ENCODE peak calls at places on chromosomes 4 and X, in five cellular contexts. One of them, this sample, is unnamed.

GRCh38 chrX:106933538-106933961 is 13.3 kb downstream of the CLDN2 start:
- DNase-seq in HFF-Myc: no peak
- DNase-seq in GM23338: no peak
- DNase-seq in fibroblast of lung: no peak
- DNase-seq in hepatocyte: peak; percentile 59
- DNase-seq in this sample: no peak

GRCh38 chrX:22999696-23000223 is at the start of gene DDX53:
- DNase-seq in HFF-Myc: no peak
- DNase-seq in GM23338: peak; percentile 1
- DNase-seq in fibroblast of lung: no peak
- DNase-seq in hepatocyte: no peak
- DNase-seq in this sample: no peak

GRCh38 chrX:100408643-100409315 is 1.3 kb downstream of the PCDH19 start:
- DNase-seq in HFF-Myc: no peak
- DNase-seq in GM23338: peak; percentile 36
- DNase-seq in fibroblast of lung: no peak
- DNase-seq in hepatocyte: peak; percentile 15
- DNase-seq in this sample: no peak

GRCh38 chrX:154542723-154543424 is 3.8 kb downstream of the G6PD start:
- DNase-seq in HFF-Myc: no peak
- DNase-seq in GM23338: no peak
- DNase-seq in fibroblast of lung: no peak
- DNase-seq in hepatocyte: no peak
- DNase-seq in this sample: no peak

GRCh38 chr4:131427000-131427399 is 1722.1 kb upstream of the PCDH10 start:
- DNase-seq in HFF-Myc: no peak
- DNase-seq in GM23338: peak; percentile 2
- DNase-seq in fibroblast of lung: no peak
- DNase-seq in hepatocyte: no peak
- DNase-seq in this sample: no peak

GRCh38 chr4:143294310-143294709 is 42.4 kb upstream of the GAB1 start:
- DNase-seq in HFF-Myc: no peak
- DNase-seq in GM23338: no peak
- DNase-seq in fibroblast of lung: peak; percentile 84
- DNase-seq in hepatocyte: peak; percentile 49
- DNase-seq in this sample: peak; percentile 28

GRCh38 chrX:154804957-154805695 is at the start of gene MPP1:
- DNase-seq in HFF-Myc: no peak
- DNase-seq in GM23338: peak; percentile 74
- DNase-seq in fibroblast of lung: peak; percentile 68
- DNase-seq in hepatocyte: peak; percentile 86
- DNase-seq in this sample: no peak

GRCh38 chr4:102807345-102807744 is 20.0 kb downstream of the UBE2D3 start:
- DNase-seq in HFF-Myc: no peak
- DNase-seq in GM23338: no peak
- DNase-seq in fibroblast of lung: no peak
- DNase-seq in hepatocyte: no peak
- DNase-seq in this sample: no peak

GRCh38 chr4:10506077-10506476 is 48.9 kb upstream of the ZNF518B start:
- DNase-seq in HFF-Myc: no peak
- DNase-seq in GM23338: no peak
- DNase-seq in fibroblast of lung: no peak
- DNase-seq in hepatocyte: no peak
- DNase-seq in this sample: no peak

DNA sequence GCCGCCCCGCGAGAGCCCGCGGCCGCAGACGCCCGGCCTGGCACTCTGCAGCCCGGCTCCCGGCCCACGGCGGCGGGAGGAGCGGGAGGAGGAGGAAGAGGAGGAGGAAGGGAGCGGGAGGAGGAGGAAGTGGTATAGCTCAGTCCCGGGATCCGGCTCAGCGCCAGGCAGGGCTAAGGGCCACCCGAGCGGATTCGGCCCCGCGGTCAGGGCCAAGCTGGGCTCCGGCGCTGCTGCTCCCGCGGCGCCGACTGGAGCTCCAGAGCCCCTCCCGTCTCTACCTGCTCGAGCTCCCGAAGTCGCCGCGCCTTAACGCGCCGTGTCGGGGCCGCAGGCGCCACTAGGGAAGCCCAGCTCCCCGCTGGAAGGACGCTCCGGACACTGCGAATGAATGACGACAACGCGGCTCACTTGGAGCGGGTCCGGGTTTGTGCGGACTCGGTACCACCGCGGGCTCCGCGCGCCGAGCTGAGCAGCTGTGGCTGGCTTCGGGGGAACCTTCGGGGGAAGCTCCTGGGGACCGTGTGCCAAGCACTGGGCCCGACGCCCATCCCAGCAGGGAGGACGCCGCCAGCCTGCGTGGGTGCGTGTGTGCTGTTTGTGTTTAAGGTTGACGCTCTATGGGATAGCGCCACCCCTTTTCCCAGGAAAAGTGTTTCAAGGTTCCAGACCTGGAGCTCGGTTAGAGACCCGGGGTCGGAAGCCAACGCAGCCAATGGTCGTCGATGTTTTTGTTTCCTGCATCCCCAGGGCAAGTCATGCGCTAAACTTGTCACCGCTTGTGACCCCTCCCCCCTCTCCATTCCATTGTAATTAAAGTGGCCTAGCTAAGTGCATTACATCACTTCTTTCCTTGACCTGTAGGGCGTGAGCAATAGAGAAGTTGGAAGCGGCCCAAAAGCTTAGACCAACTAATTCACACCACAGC is at the start of gene TBC1D9:
- DNase-seq in HFF-Myc: peak; percentile 68
- DNase-seq in GM23338: peak; percentile 97
- DNase-seq in fibroblast of lung: peak; percentile 70
- DNase-seq in hepatocyte: peak; percentile 91
- DNase-seq in this sample: no peak
- TF ChIP-seq CTCF in HFF-Myc: peak; percentile 23
- TF ChIP-seq CTCF in GM23338: no peak
- TF ChIP-seq CTCF in fibroblast of lung: peak; percentile 2
- TF ChIP-seq CTCF in hepatocyte: peak; percentile 10
- TF ChIP-seq CTCF in this sample: no peak

GRCh38 chr4:116664198-116664597 is 421.2 kb downstream of the TRAM1L1 start:
- DNase-seq in HFF-Myc: no peak
- DNase-seq in GM23338: peak; percentile 30
- DNase-seq in fibroblast of lung: no peak
- DNase-seq in hepatocyte: no peak
- DNase-seq in this sample: no peak
- TF ChIP-seq CTCF in HFF-Myc: no peak
- TF ChIP-seq CTCF in GM23338: peak; percentile 18
- TF ChIP-seq CTCF in fibroblast of lung: no peak
- TF ChIP-seq CTCF in hepatocyte: no peak
- TF ChIP-seq CTCF in this sample: no peak

GRCh38 chrX:99301990-99302389 is 1108.1 kb downstream of the PCDH19 start:
- DNase-seq in HFF-Myc: no peak
- DNase-seq in GM23338: peak; percentile 49
- DNase-seq in fibroblast of lung: no peak
- DNase-seq in hepatocyte: peak; percentile 22
- DNase-seq in this sample: no peak
- TF ChIP-seq CTCF in HFF-Myc: no peak
- TF ChIP-seq CTCF in GM23338: peak; percentile 68
- TF ChIP-seq CTCF in fibroblast of lung: no peak
- TF ChIP-seq CTCF in hepatocyte: peak; percentile 35
- TF ChIP-seq CTCF in this sample: peak; percentile 16

GRCh38 chr4:76679691-76680090 is 218.3 kb downstream of the SOWAHB start:
- DNase-seq in HFF-Myc: no peak
- DNase-seq in GM23338: no peak
- DNase-seq in fibroblast of lung: no peak
- DNase-seq in hepatocyte: no peak
- DNase-seq in this sample: no peak

GRCh38 chr4:76673361-76673760 is 224.6 kb downstream of the SOWAHB start:
- DNase-seq in HFF-Myc: no peak
- DNase-seq in GM23338: no peak
- DNase-seq in fibroblast of lung: peak; percentile 47
- DNase-seq in hepatocyte: no peak
- DNase-seq in this sample: no peak

GRCh38 chr4:76677571-76678326 is 220.2 kb downstream of the SOWAHB start:
- DNase-seq in HFF-Myc: no peak
- DNase-seq in GM23338: no peak
- DNase-seq in fibroblast of lung: no peak
- DNase-seq in hepatocyte: no peak
- DNase-seq in this sample: no peak

GRCh38 chr4:76670631-76671030 is 227.3 kb downstream of the SOWAHB start:
- DNase-seq in HFF-Myc: no peak
- DNase-seq in GM23338: no peak
- DNase-seq in fibroblast of lung: no peak
- DNase-seq in hepatocyte: no peak
- DNase-seq in this sample: no peak

DNA sequence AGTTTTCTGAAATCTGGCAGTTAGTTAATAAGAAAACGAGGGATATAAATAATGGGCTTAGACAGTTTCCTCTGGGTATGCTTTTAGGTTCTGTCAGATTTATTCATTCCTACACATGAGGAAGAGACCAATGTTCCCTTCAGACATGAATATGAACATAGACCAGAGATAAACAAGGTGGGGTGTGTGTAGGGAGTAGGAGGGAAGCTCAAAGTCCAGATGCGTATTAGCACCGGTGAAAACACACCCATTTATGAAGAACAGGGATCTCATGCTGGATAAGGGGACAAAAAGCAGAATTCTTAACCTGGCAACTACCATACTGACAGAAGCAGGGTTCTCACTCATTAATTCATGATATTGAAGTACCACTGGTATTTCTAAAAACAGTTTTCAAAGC is 222.9 kb downstream of the SOWAHB start:
- DNase-seq in HFF-Myc: no peak
- DNase-seq in GM23338: no peak
- DNase-seq in fibroblast of lung: no peak
- DNase-seq in hepatocyte: peak; percentile 44
- DNase-seq in this sample: no peak
- TF ChIP-seq CTCF in HFF-Myc: no peak
- TF ChIP-seq CTCF in GM23338: no peak
- TF ChIP-seq CTCF in fibroblast of lung: no peak
- TF ChIP-seq CTCF in hepatocyte: no peak
- TF ChIP-seq CTCF in this sample: no peak

DNA sequence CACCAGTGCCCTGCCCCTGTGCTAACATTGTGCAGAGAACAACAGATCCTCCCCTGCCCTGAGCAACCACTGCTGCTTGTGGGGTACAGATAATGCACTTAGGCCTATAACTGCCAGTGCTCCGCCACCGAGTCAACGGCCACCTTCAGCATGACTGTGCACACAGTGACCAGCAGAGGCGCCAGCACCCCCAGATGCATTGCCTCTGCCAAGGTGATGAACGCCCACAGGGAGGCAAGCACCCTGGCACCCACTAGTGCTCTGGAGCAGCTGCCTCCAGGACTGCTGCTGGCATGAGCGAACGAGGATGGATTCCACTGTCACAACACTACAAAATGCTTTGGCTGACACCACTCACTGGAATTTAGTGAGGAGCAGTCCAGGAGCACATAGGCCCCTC is 38.2 kb downstream of the SPIN2B start:
- DNase-seq in HFF-Myc: no peak
- DNase-seq in GM23338: peak; percentile 18
- DNase-seq in fibroblast of lung: no peak
- DNase-seq in hepatocyte: no peak
- DNase-seq in this sample: no peak
- TF ChIP-seq CTCF in HFF-Myc: no peak
- TF ChIP-seq CTCF in GM23338: peak; percentile 56
- TF ChIP-seq CTCF in fibroblast of lung: no peak
- TF ChIP-seq CTCF in hepatocyte: no peak
- TF ChIP-seq CTCF in this sample: no peak

DNA sequence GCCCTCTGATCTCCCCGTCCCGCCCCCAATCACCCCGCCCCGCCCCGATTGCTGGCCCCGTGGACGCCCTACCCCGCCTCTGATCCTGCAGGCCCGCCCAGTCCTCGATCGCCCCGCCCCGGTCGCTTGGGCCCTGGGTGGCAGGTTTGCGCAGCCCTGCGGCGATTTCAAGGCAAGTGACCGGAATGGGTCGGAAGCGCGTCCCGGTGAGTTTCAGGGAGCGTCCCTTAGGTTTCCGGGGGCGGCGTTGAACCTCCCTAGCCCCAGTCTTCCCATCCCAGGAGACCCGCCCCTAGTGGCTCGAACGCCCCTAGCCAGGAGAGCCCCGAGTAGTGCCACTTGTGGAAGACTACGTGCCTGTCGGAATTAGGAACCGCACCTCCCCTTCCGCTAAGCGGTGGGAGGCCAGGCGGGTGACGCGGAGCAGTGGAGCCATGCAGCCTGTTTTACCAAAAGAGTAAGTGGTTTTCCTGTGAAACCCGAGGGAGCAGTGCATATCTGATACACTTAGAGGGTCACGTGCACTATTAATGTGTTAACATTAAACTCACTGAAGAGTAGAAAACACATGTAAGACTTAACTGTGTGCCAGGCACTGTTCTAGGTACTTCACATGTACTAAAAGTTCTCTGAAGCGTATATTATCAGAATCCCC is 350 bp upstream of the TEC start:
- DNase-seq in HFF-Myc: no peak
- DNase-seq in GM23338: peak; percentile 97
- DNase-seq in fibroblast of lung: peak; percentile 71
- DNase-seq in hepatocyte: peak; percentile 95
- DNase-seq in this sample: peak; percentile 44
- TF ChIP-seq CTCF in HFF-Myc: peak; percentile 26
- TF ChIP-seq CTCF in GM23338: no peak
- TF ChIP-seq CTCF in fibroblast of lung: peak; percentile 40
- TF ChIP-seq CTCF in hepatocyte: peak; percentile 28
- TF ChIP-seq CTCF in this sample: peak; percentile 38

GRCh38 chrX:8010105-8010504 is 82.9 kb upstream of the PNPLA4 start:
- DNase-seq in HFF-Myc: no peak
- DNase-seq in GM23338: peak; percentile 44
- DNase-seq in fibroblast of lung: no peak
- DNase-seq in hepatocyte: no peak
- DNase-seq in this sample: no peak
- TF ChIP-seq CTCF in HFF-Myc: no peak
- TF ChIP-seq CTCF in GM23338: no peak
- TF ChIP-seq CTCF in fibroblast of lung: no peak
- TF ChIP-seq CTCF in hepatocyte: no peak
- TF ChIP-seq CTCF in this sample: no peak

GRCh38 chr4:3857316-3857926 is 91.2 kb downstream of the ADRA2C start:
- DNase-seq in HFF-Myc: no peak
- DNase-seq in GM23338: no peak
- DNase-seq in fibroblast of lung: no peak
- DNase-seq in hepatocyte: no peak
- DNase-seq in this sample: no peak

GRCh38 chr4:3858046-3858730 is 92.0 kb downstream of the ADRA2C start:
- DNase-seq in HFF-Myc: no peak
- DNase-seq in GM23338: peak; percentile 57
- DNase-seq in fibroblast of lung: no peak
- DNase-seq in hepatocyte: no peak
- DNase-seq in this sample: no peak

GRCh38 chr4:3859571-3859970 is 93.4 kb downstream of the ADRA2C start:
- DNase-seq in HFF-Myc: no peak
- DNase-seq in GM23338: no peak
- DNase-seq in fibroblast of lung: no peak
- DNase-seq in hepatocyte: no peak
- DNase-seq in this sample: no peak

GRCh38 chr4:3860061-3860912 is 94.1 kb downstream of the ADRA2C start:
- DNase-seq in HFF-Myc: no peak
- DNase-seq in GM23338: no peak
- DNase-seq in fibroblast of lung: no peak
- DNase-seq in hepatocyte: no peak
- DNase-seq in this sample: no peak

GRCh38 chr4:3858765-3859388 is 92.7 kb downstream of the ADRA2C start:
- DNase-seq in HFF-Myc: no peak
- DNase-seq in GM23338: no peak
- DNase-seq in fibroblast of lung: no peak
- DNase-seq in hepatocyte: no peak
- DNase-seq in this sample: no peak
- TF ChIP-seq CTCF in HFF-Myc: no peak
- TF ChIP-seq CTCF in GM23338: no peak
- TF ChIP-seq CTCF in fibroblast of lung: no peak
- TF ChIP-seq CTCF in hepatocyte: no peak
- TF ChIP-seq CTCF in this sample: no peak

GRCh38 chr4:138981930-138982390 is 33.6 kb upstream of the NOCT start:
- DNase-seq in HFF-Myc: no peak
- DNase-seq in GM23338: peak; percentile 42
- DNase-seq in fibroblast of lung: peak; percentile 95
- DNase-seq in hepatocyte: peak; percentile 63
- DNase-seq in this sample: peak; percentile 20
- TF ChIP-seq CTCF in HFF-Myc: no peak
- TF ChIP-seq CTCF in GM23338: no peak
- TF ChIP-seq CTCF in fibroblast of lung: peak; percentile 59
- TF ChIP-seq CTCF in hepatocyte: peak; percentile 16
- TF ChIP-seq CTCF in this sample: peak; percentile 36

GRCh38 chrX:34341258-34341657 is 209.1 kb upstream of the FAM47A start:
- DNase-seq in HFF-Myc: no peak
- DNase-seq in GM23338: peak; percentile 24
- DNase-seq in fibroblast of lung: no peak
- DNase-seq in hepatocyte: peak; percentile 7
- DNase-seq in this sample: no peak
- TF ChIP-seq CTCF in HFF-Myc: no peak
- TF ChIP-seq CTCF in GM23338: peak; percentile 48
- TF ChIP-seq CTCF in fibroblast of lung: no peak
- TF ChIP-seq CTCF in hepatocyte: peak; percentile 39
- TF ChIP-seq CTCF in this sample: no peak

This sample was measured in AG09319.